ENCODE peak calls at places on chromosomes 1 and 21, in four cellular contexts. One of them, this sample, is unnamed.

GRCh38 chr1:169072945-169073725 is 33.4 kb upstream of the ATP1B1 start:
- DNase-seq in T-cell: no peak
- DNase-seq in NCI-H1694 treated with DMSO at 0.1 percent for 48 hours: no peak
- DNase-seq in HFFc6: no peak
- DNase-seq in this sample: no peak

GRCh38 chr1:31871703-31872102 is 55.9 kb upstream of the SPOCD1 start:
- DNase-seq in T-cell: no peak
- DNase-seq in NCI-H1694 treated with DMSO at 0.1 percent for 48 hours: no peak
- DNase-seq in HFFc6: no peak
- DNase-seq in this sample: no peak

GRCh38 chr1:75615664-75616435 is 4.9 kb upstream of the SLC44A5 start:
- DNase-seq in T-cell: peak; percentile 13
- DNase-seq in NCI-H1694 treated with DMSO at 0.1 percent for 48 hours: peak; percentile 24
- DNase-seq in HFFc6: no peak
- DNase-seq in this sample: no peak

GRCh38 chr1:21586926-21587601 is 77.8 kb downstream of the ALPL start:
- DNase-seq in T-cell: no peak
- DNase-seq in NCI-H1694 treated with DMSO at 0.1 percent for 48 hours: no peak
- DNase-seq in HFFc6: peak; percentile 82
- DNase-seq in this sample: peak; percentile 83

GRCh38 chr1:226479432-226479831 is 69.1 kb upstream of the STUM start:
- DNase-seq in T-cell: no peak
- DNase-seq in NCI-H1694 treated with DMSO at 0.1 percent for 48 hours: peak; percentile 88
- DNase-seq in HFFc6: no peak
- DNase-seq in this sample: no peak

GRCh38 chr1:30362603-30362990 is 360.8 kb downstream of the MATN1 start:
- DNase-seq in T-cell: no peak
- DNase-seq in NCI-H1694 treated with DMSO at 0.1 percent for 48 hours: no peak
- DNase-seq in HFFc6: no peak
- DNase-seq in this sample: no peak

GRCh38 chr1:238558746-238559145 is 668.0 kb upstream of the ZP4 start:
- DNase-seq in T-cell: no peak
- DNase-seq in NCI-H1694 treated with DMSO at 0.1 percent for 48 hours: no peak
- DNase-seq in HFFc6: no peak
- DNase-seq in this sample: no peak

GRCh38 chr21:20721151-20721550 is 277.1 kb upstream of the NCAM2 start:
- DNase-seq in T-cell: no peak
- DNase-seq in NCI-H1694 treated with DMSO at 0.1 percent for 48 hours: no peak
- DNase-seq in HFFc6: no peak
- DNase-seq in this sample: peak; percentile 13

GRCh38 chr1:1079408-1080121 is 5.5 kb upstream of the RNF223 start:
- DNase-seq in T-cell: peak; percentile 39
- DNase-seq in NCI-H1694 treated with DMSO at 0.1 percent for 48 hours: peak; percentile 31
- DNase-seq in HFFc6: peak; percentile 96
- DNase-seq in this sample: peak; percentile 62

GRCh38 chr1:147163019-147163418 is 9.3 kb downstream of the PRKAB2 start:
- DNase-seq in T-cell: no peak
- DNase-seq in NCI-H1694 treated with DMSO at 0.1 percent for 48 hours: no peak
- DNase-seq in HFFc6: no peak
- DNase-seq in this sample: no peak

This sample was measured in brain microvascular endothelial cell.